ENCODE peak calls at places on chromosome 13, in six cellular contexts. D, R, G, N, Q and H are unnamed samples.

GRCh38 chr13:83935566-83935965 is 53.3 kb upstream of the SLITRK1 start:
- DNase-seq in D (no peak), R (no peak), G (no peak), N (no peak), Q (no peak), H (no peak)

GRCh38 chr13:113327391-113327765 is 30.3 kb downstream of the LAMP1 start:
- DNase-seq in D (no peak), R (no peak), G (no peak), N (no peak), Q (no peak), H (no peak)

GRCh38 chr13:30466841-30467252 is 1.1 kb upstream of the HMGB1 start:
- DNase-seq in D (no peak), R (no peak), G (no peak), N (no peak), Q (no peak), H (no peak)

GRCh38 chr13:110262494-110262893 is 44.5 kb downstream of the COL4A1 start:
- DNase-seq in D (no peak), R (no peak), G (no peak), N (no peak), Q (no peak), H (no peak)

GRCh38 chr13:98273067-98273823 is 96.2 kb upstream of the RNF113B start:
- DNase-seq in D (no peak), R (no peak), G (no peak), N (no peak), Q (no peak), H (no peak)

GRCh38 chr13:41905600-41906254 is 55.2 kb downstream of the VWA8 start:
- DNase-seq in D (peak), R (no peak), G (no peak), N (no peak), Q (no peak), H (peak)

GRCh38 chr13:49641810-49642291 is 13.5 kb downstream of the ARL11 start:
- DNase-seq in D (peak), R (peak), G (peak), N (no peak), Q (peak), H (peak)

GRCh38 chr13:105519766-105520165 is 1015.7 kb downstream of the EFNB2 start:
- DNase-seq in D (no peak), R (no peak), G (no peak), N (no peak), Q (no peak), H (no peak)

GRCh38 chr13:98909016-98909415 is 68.8 kb downstream of the DOCK9 start:
- DNase-seq in D (peak), R (no peak), G (no peak), N (no peak), Q (no peak), H (peak)

GRCh38 chr13:34900288-34900739 is 41.8 kb upstream of the NBEA start:
- DNase-seq in D (no peak), R (no peak), G (no peak), N (no peak), Q (no peak), H (no peak)

GRCh38 chr13:28375250-28375930 is 119.5 kb downstream of the FLT1 start:
- DNase-seq in D (no peak), R (no peak), G (no peak), N (no peak), Q (no peak), H (no peak)

GRCh38 chr13:94322925-94323324 is 156.6 kb downstream of the DCT start:
- DNase-seq in D (no peak), R (no peak), G (no peak), N (no peak), Q (no peak), H (no peak)

GRCh38 chr13:102571075-102571474 is 25.7 kb upstream of the TPP2 start:
- DNase-seq in D (no peak), R (no peak), G (no peak), N (no peak), Q (no peak), H (no peak)

GRCh38 chr13:106795847-106796246 is 227.9 kb upstream of the ARGLU1 start:
- DNase-seq in D (no peak), R (no peak), G (no peak), N (no peak), Q (no peak), H (no peak)

GRCh38 chr13:107462501-107462900 is 752.8 kb downstream of the LIG4 start:
- DNase-seq in D (no peak), R (no peak), G (no peak), N (no peak), Q (no peak), H (no peak)

GRCh38 chr13:65677906-65678305 is 1552.2 kb downstream of the PCDH9 start:
- DNase-seq in D (no peak), R (no peak), G (no peak), N (no peak), Q (no peak), H (no peak)

GRCh38 chr13:65679240-65679639 is 1550.9 kb downstream of the PCDH9 start:
- DNase-seq in D (no peak), R (no peak), G (no peak), N (no peak), Q (no peak), H (no peak)

GRCh38 chr13:41193919-41194824 is at the start of gene KBTBD7:
- DNase-seq in D (peak), R (peak), G (peak), N (peak), Q (peak), H (peak)

GRCh38 chr13:86870388-86870966 is 800.7 kb upstream of the SLITRK5 start:
- DNase-seq in D (no peak), R (no peak), G (no peak), N (no peak), Q (no peak), H (no peak)

GRCh38 chr13:38635030-38635429 is 51.8 kb upstream of the FREM2 start:
- DNase-seq in D (no peak), R (no peak), G (no peak), N (no peak), Q (no peak), H (no peak)
- TF ChIP-seq CTCF in D (no peak), R (no peak), G (no peak), N (no peak), Q (no peak), H (no peak)

GRCh38 chr13:27259831-27260230 is 8.5 kb downstream of the RPL21 start:
- DNase-seq in D (no peak), R (no peak), G (no peak), N (no peak), Q (no peak), H (no peak)
- TF ChIP-seq CTCF in D (no peak), R (no peak), G (no peak), N (no peak), Q (no peak), H (no peak)

GRCh38 chr13:74681891-74682290 is 547.7 kb upstream of the KLF12 start:
- DNase-seq in D (no peak), R (no peak), G (no peak), N (no peak), Q (no peak), H (no peak)

GRCh38 chr13:74687452-74688180 is 553.4 kb upstream of the KLF12 start:
- DNase-seq in D (no peak), R (no peak), G (no peak), N (no peak), Q (no peak), H (no peak)

GRCh38 chr13:74678308-74678958 is 544.2 kb upstream of the KLF12 start:
- DNase-seq in D (no peak), R (no peak), G (no peak), N (no peak), Q (no peak), H (no peak)

GRCh38 chr13:74683411-74683810 is 549.2 kb upstream of the KLF12 start:
- DNase-seq in D (no peak), R (no peak), G (no peak), N (no peak), Q (no peak), H (no peak)
- TF ChIP-seq CTCF in D (no peak), R (no peak), G (peak), N (no peak), Q (no peak), H (peak)

GRCh38 chr13:35990196-35990595 is 141.0 kb downstream of the DCLK1 start:
- DNase-seq in D (no peak), R (no peak), G (no peak), N (no peak), Q (no peak), H (no peak)
- TF ChIP-seq CTCF in D (no peak), R (no peak), G (no peak), N (no peak), Q (no peak), H (peak)

GRCh38 chr13:45492538-45492937 is 27.8 kb downstream of the COG3 start:
- DNase-seq in D (no peak), R (no peak), G (no peak), N (no peak), Q (no peak), H (peak)

GRCh38 chr13:45490068-45490467 is 25.3 kb downstream of the COG3 start:
- DNase-seq in D (no peak), R (no peak), G (no peak), N (no peak), Q (no peak), H (no peak)
- TF ChIP-seq CTCF in D (peak), R (peak), G (no peak), N (peak), Q (no peak), H (peak)

DNA sequence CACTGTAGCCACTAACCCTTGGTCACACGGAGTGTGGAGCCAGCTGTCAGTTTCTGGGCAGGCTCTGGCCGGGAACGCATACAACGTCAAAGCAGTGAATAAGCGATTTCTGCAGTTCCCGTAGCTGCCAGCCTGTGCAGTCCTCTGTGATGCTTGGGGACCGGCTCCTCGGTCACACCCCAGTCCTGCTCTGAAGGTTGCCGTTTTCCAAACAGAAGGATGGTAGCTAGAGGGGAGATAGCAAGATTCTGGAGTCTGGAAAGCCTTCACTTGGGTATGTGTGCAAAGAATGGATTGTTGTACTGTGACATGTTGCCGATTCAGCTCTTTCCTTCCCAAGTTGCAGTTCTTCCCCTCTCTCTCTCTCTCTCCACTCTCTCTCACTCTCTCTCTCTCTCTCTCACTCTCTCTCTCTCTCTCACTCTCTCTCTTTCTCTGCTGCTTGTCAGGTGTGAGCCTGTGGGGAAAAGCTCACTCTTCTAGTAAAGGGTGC is 38.7 kb upstream of the C1QTNF9 start:
- DNase-seq in D (no peak), R (peak), G (no peak), N (no peak), Q (peak), H (peak)
- TF ChIP-seq CTCF in D (no peak), R (peak), G (no peak), N (no peak), Q (no peak), H (no peak)

DNA sequence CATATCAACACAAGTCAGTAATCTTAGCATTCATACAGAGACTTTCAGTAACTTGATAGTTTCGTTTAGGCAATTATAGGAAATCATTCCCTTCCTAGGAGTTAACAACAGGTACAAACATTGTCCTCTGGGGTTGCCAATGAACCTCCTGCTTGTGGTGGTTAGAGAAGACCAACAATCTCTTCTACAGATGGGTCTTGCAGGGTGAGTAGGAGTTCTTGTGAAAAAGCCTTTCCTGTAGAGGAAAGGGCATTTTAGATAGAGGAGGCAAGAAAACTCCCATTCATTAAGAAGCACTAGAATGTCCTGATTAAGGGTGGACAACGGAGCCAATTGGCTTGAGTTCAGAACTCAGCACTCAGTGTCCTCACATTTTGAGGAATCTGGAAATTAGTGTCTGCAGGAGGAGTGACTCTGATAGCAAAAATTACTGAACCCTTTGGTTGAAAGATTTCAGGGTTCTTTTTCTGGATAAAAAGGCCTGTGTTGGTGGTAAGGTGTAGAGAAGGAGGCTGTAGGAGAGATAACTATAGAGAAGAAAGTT is 4.2 kb downstream of the WDFY2 start:
- DNase-seq in D (no peak), R (no peak), G (no peak), N (no peak), Q (no peak), H (no peak)
- TF ChIP-seq CTCF in D (no peak), R (no peak), G (no peak), N (no peak), Q (no peak), H (no peak)

GRCh38 chr13:100694722-100695644 is 20.4 kb upstream of the TMTC4 start:
- DNase-seq in D (no peak), R (no peak), G (no peak), N (no peak), Q (peak), H (peak)
- TF ChIP-seq CTCF in D (no peak), R (peak), G (peak), N (no peak), Q (no peak), H (peak)

GRCh38 chr13:56561327-56561726 is 579.4 kb upstream of the PRR20A start:
- DNase-seq in D (peak), R (no peak), G (no peak), N (no peak), Q (no peak), H (no peak)
- TF ChIP-seq CTCF in D (peak), R (no peak), G (no peak), N (no peak), Q (no peak), H (no peak)

GRCh38 chr13:43963726-43964125 is 84.0 kb downstream of the LACC1 start:
- DNase-seq in D (no peak), R (no peak), G (no peak), N (no peak), Q (no peak), H (no peak)
- TF ChIP-seq CTCF in D (no peak), R (peak), G (no peak), N (no peak), Q (no peak), H (no peak)